ENCODE peak calls at places on chromosomes 3 and 15, in nine cellular contexts. V is colonic mucosa, I is endothelial cell, G is stomach, R is fibroblast of pulmonary artery, N is right atrium auricular region, U is brain microvascular endothelial cell, Y is IMR-90, P is lower leg skin. M is an unnamed sample.

GRCh38 chr15:87752250-87752951 is 504.1 kb downstream of the NTRK3 start:
- DNase-seq in V (no peak), I (no peak), G (no peak), R (peak; percentile 92), N (no peak), U (peak; percentile 86), Y (peak; percentile 93), P (no peak), M (peak; percentile 80)

GRCh38 chr15:56383011-56383410 is 17.8 kb downstream of the TEX9 start:
- DNase-seq in V (no peak), I (no peak), G (no peak), R (no peak), N (no peak), U (no peak), Y (no peak), P (no peak), M (no peak)

GRCh38 chr15:48946088-48946839 is 17.5 kb downstream of the SHC4 start:
- DNase-seq in V (no peak), I (no peak), G (no peak), R (peak; percentile 75), N (no peak), U (peak; percentile 52), Y (peak; percentile 90), P (no peak), M (peak; percentile 58)

GRCh38 chr3:146093928-146094327 is 67.1 kb downstream of the PLOD2 start:
- DNase-seq in V (no peak), I (no peak), G (no peak), R (peak; percentile 61), N (no peak), U (no peak), Y (peak; percentile 18), P (no peak), M (no peak)

GRCh38 chr3:12984023-12984823 is 89.0 kb downstream of the IQSEC1 start:
- DNase-seq in V (peak; percentile 78), I (peak; percentile 73), G (peak; percentile 83), R (peak; percentile 78), N (no peak), U (peak; percentile 69), Y (peak; percentile 66), P (no peak), M (peak; percentile 66)

GRCh38 chr15:52558196-52558595 is 10.6 kb downstream of the ARPP19 start:
- DNase-seq in V (no peak), I (no peak), G (no peak), R (peak; percentile 55), N (no peak), U (peak; percentile 85), Y (peak; percentile 78), P (no peak), M (peak; percentile 50)

GRCh38 chr15:36594556-36595090 is 15.2 kb downstream of the CDIN1 start:
- DNase-seq in V (no peak), I (no peak), G (no peak), R (no peak), N (no peak), U (no peak), Y (no peak), P (no peak), M (no peak)

GRCh38 chr3:50321844-50322385 is 630 bp downstream of the HYAL2 start:
- DNase-seq in V (no peak), I (peak; percentile 84), G (no peak), R (no peak), N (no peak), U (no peak), Y (no peak), P (no peak), M (no peak)

GRCh38 chr15:41934843-41935242 is 37.5 kb downstream of the EHD4 start:
- DNase-seq in V (no peak), I (no peak), G (peak; percentile 46), R (no peak), N (no peak), U (no peak), Y (no peak), P (no peak), M (no peak)

GRCh38 chr3:60708191-60708975 is 542.9 kb downstream of the FHIT start:
- DNase-seq in V (no peak), I (no peak), G (no peak), R (peak; percentile 24), N (no peak), U (peak; percentile 82), Y (peak; percentile 75), P (no peak), M (peak; percentile 65)

GRCh38 chr15:52252781-52253180 is 42.8 kb downstream of the MYO5C start:
- DNase-seq in V (no peak), I (no peak), G (no peak), R (peak; percentile 91), N (no peak), U (peak; percentile 65), Y (peak; percentile 96), P (no peak), M (peak; percentile 92)

GRCh38 chr3:78969483-78969882 is 798.3 kb downstream of the ROBO1 start:
- DNase-seq in V (no peak), I (no peak), G (no peak), R (peak; percentile 80), N (no peak), U (peak; percentile 58), Y (peak; percentile 77), P (no peak), M (peak; percentile 25)

GRCh38 chr15:25061808-25062550 is 107.2 kb downstream of the SNRPN start:
- DNase-seq in V (no peak), I (no peak), G (no peak), R (no peak), N (no peak), U (no peak), Y (no peak), P (peak; percentile 59), M (no peak)

GRCh38 chr15:88393719-88394519 is 73.3 kb downstream of the MRPL46 start:
- DNase-seq in V (no peak), I (no peak), G (no peak), R (no peak), N (no peak), U (no peak), Y (no peak), P (no peak), M (peak; percentile 43)

GRCh38 chr15:59339252-59339672 is 33.4 kb downstream of the MYO1E start:
- DNase-seq in V (no peak), I (no peak), G (no peak), R (peak; percentile 45), N (no peak), U (peak; percentile 79), Y (no peak), P (no peak), M (peak; percentile 64)

GRCh38 chr3:67610458-67610857 is 44.0 kb downstream of the SUCLG2 start:
- DNase-seq in V (no peak), I (no peak), G (no peak), R (peak; percentile 80), N (no peak), U (no peak), Y (peak; percentile 85), P (no peak), M (peak; percentile 64)

DNA sequence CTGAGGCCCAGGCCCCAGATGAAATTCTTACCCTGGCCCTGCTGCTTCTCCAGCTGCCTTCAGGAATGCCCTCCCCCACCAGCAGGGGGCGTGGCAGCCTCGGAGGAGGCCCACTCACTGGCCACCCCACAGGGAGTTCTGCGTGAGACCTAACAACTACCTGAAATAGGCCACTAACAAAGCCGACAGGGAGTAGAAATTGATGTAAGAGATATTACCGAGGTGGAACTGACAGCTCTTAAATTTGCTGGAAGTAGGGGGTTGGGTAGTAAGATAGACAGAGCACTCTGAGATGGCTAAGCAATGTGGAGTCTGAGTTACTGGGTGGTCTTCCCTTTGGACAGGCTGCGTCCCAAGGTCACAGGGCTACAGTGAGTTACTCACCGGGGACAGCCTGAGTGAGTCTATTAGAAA is 240.8 kb downstream of the SHOX2 start:
- DNase-seq in V (peak; percentile 44), I (peak; percentile 87), G (no peak), R (peak; percentile 8), N (no peak), U (no peak), Y (no peak), P (no peak), M (no peak)
- TF ChIP-seq CTCF in V (peak; percentile 63), I (peak; percentile 90), G (no peak), R (peak; percentile 51), N (peak; percentile 9), U (peak; percentile 72), Y (peak; percentile 43), P (no peak), M (peak; percentile 71)

GRCh38 chr3:171836836-171837235 is 6.3 kb upstream of the TMEM212 start:
- DNase-seq in V (no peak), I (no peak), G (no peak), R (no peak), N (no peak), U (no peak), Y (no peak), P (no peak), M (no peak)
- TF ChIP-seq CTCF in V (no peak), I (no peak), G (no peak), R (no peak), N (no peak), U (no peak), Y (no peak), P (no peak), M (no peak)

DNA sequence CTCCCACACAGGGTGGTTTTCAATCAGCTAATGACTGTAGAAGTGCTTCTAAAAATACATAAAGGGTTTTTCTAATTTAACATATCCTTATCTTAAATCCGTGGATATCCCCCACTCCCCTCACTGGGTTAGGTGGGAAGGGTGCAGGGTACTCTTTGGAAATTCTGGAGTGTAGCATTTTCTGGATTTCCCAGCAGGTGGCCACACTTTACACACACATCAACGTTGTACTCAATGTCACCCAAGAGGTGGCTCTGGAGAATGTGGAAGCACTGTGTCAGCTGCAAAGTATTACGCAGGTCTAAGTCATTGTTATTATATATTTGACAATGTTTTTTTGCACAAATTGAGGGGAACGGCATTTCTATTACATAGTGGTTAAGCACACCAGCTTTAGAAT is 168.8 kb downstream of the CHDH start:
- DNase-seq in V (no peak), I (no peak), G (no peak), R (no peak), N (no peak), U (no peak), Y (no peak), P (no peak), M (no peak)
- TF ChIP-seq CTCF in V (no peak), I (peak; percentile 36), G (no peak), R (no peak), N (no peak), U (peak; percentile 37), Y (no peak), P (no peak), M (peak; percentile 61)

GRCh38 chr15:81407151-81407550 is 33.1 kb upstream of the TMC3 start:
- DNase-seq in V (no peak), I (no peak), G (no peak), R (no peak), N (no peak), U (no peak), Y (no peak), P (no peak), M (no peak)

GRCh38 chr15:81411969-81412633 is 38.1 kb upstream of the TMC3 start:
- DNase-seq in V (no peak), I (no peak), G (no peak), R (no peak), N (no peak), U (no peak), Y (no peak), P (no peak), M (no peak)

GRCh38 chr15:81411056-81411455 is 37.0 kb upstream of the TMC3 start:
- DNase-seq in V (no peak), I (no peak), G (no peak), R (no peak), N (no peak), U (no peak), Y (no peak), P (no peak), M (no peak)

GRCh38 chr15:81407679-81408078 is 33.7 kb upstream of the TMC3 start:
- DNase-seq in V (no peak), I (no peak), G (no peak), R (no peak), N (no peak), U (no peak), Y (no peak), P (no peak), M (no peak)

GRCh38 chr15:81410318-81410753 is 36.3 kb upstream of the TMC3 start:
- DNase-seq in V (peak; percentile 34), I (peak; percentile 60), G (no peak), R (peak; percentile 90), N (peak; percentile 89), U (peak; percentile 57), Y (peak; percentile 74), P (peak; percentile 90), M (peak; percentile 67)
- TF ChIP-seq CTCF in V (peak; percentile 31), I (peak; percentile 58), G (no peak), R (peak; percentile 55), N (peak; percentile 12), U (peak; percentile 64), Y (peak; percentile 68), P (no peak), M (peak; percentile 72)